ENCODE peak calls at places on chromosome 1, in eight cellular contexts. W is Caco-2; C is substantia nigra; S is activated CD4-positive, alpha-beta T cell treated with anti-CD3 and anti-CD28 coated beads, Interleukin-2, amount 50 U/mL, for 4 hours; A is endothelial cell; Z is dorsolateral prefrontal cortex; M is nephron progenitor cell; N is M059J. H is an unnamed sample.

GRCh38 chr1:216045400-216045799 is 377.8 kb downstream of the USH2A start:
- DNase-seq in W (no peak), C (no peak), S (no peak), A (no peak), Z (no peak), M (no peak), N (peak), H (no peak)

GRCh38 chr1:39407496-39407888 is 83.9 kb upstream of the BMP8A start:
- DNase-seq in W (no peak), C (no peak), S (no peak), A (no peak), Z (no peak), M (no peak), N (no peak), H (no peak)

GRCh38 chr1:185284533-185285244 is 32.4 kb downstream of the IVNS1ABP start:
- DNase-seq in W (peak), C (no peak), S (no peak), A (no peak), Z (no peak), M (no peak), N (no peak), H (no peak)

GRCh38 chr1:208135354-208135753 is 108.8 kb downstream of the PLXNA2 start:
- DNase-seq in W (peak), C (no peak), S (no peak), A (no peak), Z (no peak), M (no peak), N (no peak), H (no peak)

GRCh38 chr1:58447891-58448290 is 98.6 kb downstream of the OMA1 start:
- DNase-seq in W (peak), C (no peak), S (no peak), A (no peak), Z (no peak), M (no peak), N (peak), H (no peak)

GRCh38 chr1:192402571-192402970 is 85.8 kb downstream of the RGS21 start:
- DNase-seq in W (no peak), C (no peak), S (no peak), A (no peak), Z (no peak), M (no peak), N (no peak), H (no peak)

GRCh38 chr1:190439447-190439846 is 38.2 kb downstream of the BRINP3 start:
- DNase-seq in W (no peak), C (no peak), S (no peak), A (no peak), Z (no peak), M (no peak), N (no peak), H (no peak)

GRCh38 chr1:18041685-18042355 is 65.8 kb upstream of the IGSF21 start:
- DNase-seq in W (no peak), C (no peak), S (no peak), A (peak), Z (no peak), M (no peak), N (no peak), H (no peak)

GRCh38 chr1:182217967-182218366 is 156.5 kb upstream of the ZNF648 start:
- DNase-seq in W (no peak), C (no peak), S (no peak), A (no peak), Z (no peak), M (no peak), N (peak), H (no peak)

GRCh38 chr1:63611231-63611630 is 18.0 kb downstream of the PGM1 start:
- DNase-seq in W (no peak), C (no peak), S (no peak), A (no peak), Z (no peak), M (no peak), N (peak), H (no peak)

GRCh38 chr1:178048426-178048825 is 45.5 kb upstream of the RASAL2 start:
- DNase-seq in W (no peak), C (no peak), S (no peak), A (no peak), Z (no peak), M (no peak), N (no peak), H (no peak)

H was measured in C1 segment of cervical spinal cord.